ENCODE peak calls at places on chromosomes 4 and X, in eight cellular contexts. D, C, Y, M, T, R, B and Q are unnamed samples.

GRCh38 chrX:72358313-72358712 is 52.6 kb upstream of the CITED1 start:
- DNase-seq in M (no peak), C (peak; percentile 33), Y (no peak), T (no peak), D (no peak), R (no peak), B (no peak), Q (no peak)

GRCh38 chr4:6633091-6633906 is 7.2 kb upstream of the MRFAP1 start:
- DNase-seq in B (no peak), D (no peak), T (no peak), M (peak; percentile 47), Y (no peak), R (no peak), C (peak; percentile 49), Q (no peak)

GRCh38 chr4:95293014-95293413 is 255.8 kb downstream of the UNC5C start:
- DNase-seq in Y (no peak), M (no peak), R (no peak), B (no peak), D (no peak), T (no peak), C (no peak), Q (no peak)

GRCh38 chrX:96386981-96387380 is 297.7 kb upstream of the DIAPH2 start:
- DNase-seq in Y (no peak), T (no peak), D (no peak), M (no peak), R (no peak), C (no peak), B (no peak), Q (no peak)

GRCh38 chr4:71262161-71262560 is 76.7 kb upstream of the SLC4A4 start:
- DNase-seq in B (no peak), T (no peak), M (no peak), Y (no peak), C (peak; percentile 62), R (no peak), D (no peak), Q (no peak)

GRCh38 chr4:1045193-1045594 is 33.8 kb downstream of the FGFRL1 start:
- DNase-seq in M (no peak), C (no peak), B (no peak), T (no peak), D (no peak), Y (peak; percentile 62), R (no peak), Q (peak; percentile 43)

GRCh38 chrX:12975999-12976558 is 1.2 kb downstream of the TMSB4X start:
- DNase-seq in R (no peak), Y (no peak), T (peak; percentile 26), B (peak; percentile 72), C (peak; percentile 36), D (peak; percentile 40), M (peak; percentile 74), Q (peak; percentile 54)

GRCh38 chr4:128735714-128736113 is 73.8 kb upstream of the JADE1 start:
- DNase-seq in R (no peak), M (no peak), C (no peak), T (no peak), B (no peak), D (no peak), Y (no peak), Q (no peak)

GRCh38 chr4:20624783-20625364 is 75.4 kb upstream of the PACRGL start:
- DNase-seq in Y (no peak), B (no peak), R (no peak), M (no peak), C (peak; percentile 8), D (no peak), T (no peak), Q (no peak)

GRCh38 chr4:79297029-79297428 is 28.8 kb downstream of the NAA11 start:
- DNase-seq in C (no peak), B (no peak), Y (no peak), D (no peak), R (no peak), T (no peak), M (no peak), Q (no peak)

GRCh38 chr4:79297479-79297878 is 28.4 kb downstream of the NAA11 start:
- DNase-seq in T (no peak), R (no peak), B (no peak), C (no peak), Y (no peak), M (no peak), D (no peak), Q (no peak)

GRCh38 chr4:79298484-79298883 is 27.4 kb downstream of the NAA11 start:
- DNase-seq in D (no peak), T (no peak), R (no peak), Y (peak; percentile 41), B (no peak), M (no peak), C (no peak), Q (no peak)

GRCh38 chr4:79298027-79298426 is 27.8 kb downstream of the NAA11 start:
- DNase-seq in Y (no peak), C (no peak), D (no peak), M (peak; percentile 26), R (no peak), B (no peak), T (no peak), Q (no peak)

GRCh38 chr4:79300280-79300679 is 25.6 kb downstream of the NAA11 start:
- DNase-seq in T (no peak), C (no peak), D (no peak), Y (no peak), R (no peak), M (no peak), B (no peak), Q (no peak)
- TF ChIP-seq CTCF in T (no peak), C (no peak), D (no peak), Y (no peak), R (no peak), M (no peak), B (no peak), Q (no peak)

DNA sequence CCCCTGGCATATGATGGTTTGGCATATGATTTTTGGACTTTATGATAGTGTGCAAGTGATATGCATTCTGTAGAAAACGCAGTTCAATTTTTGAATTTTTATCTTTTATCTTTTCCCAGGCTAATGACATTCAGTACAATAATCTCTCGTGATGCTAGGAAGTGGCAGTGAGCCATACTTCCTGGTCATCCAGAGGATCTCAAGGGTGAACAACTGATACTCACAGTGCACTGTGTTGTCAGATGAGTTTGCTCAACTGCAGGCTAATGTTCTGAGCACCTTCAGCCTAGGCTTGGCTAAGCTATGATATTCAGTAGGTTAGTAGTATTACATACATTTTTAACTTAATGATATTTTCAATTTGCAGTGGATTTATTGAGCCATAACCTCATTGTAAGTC is 405.3 kb downstream of the PCDH7 start:
- DNase-seq in B (no peak), D (no peak), M (no peak), R (no peak), C (no peak), Y (no peak), T (no peak), Q (no peak)
- H3K9me3 ChIP-seq in B (no peaks in the 10 kb centered on the region), D (no peaks in the 10 kb centered on the region), M (no peaks in the 10 kb centered on the region), R (no peaks in the 10 kb centered on the region), C (no peaks in the 10 kb centered on the region), Y (no peaks in the 10 kb centered on the region), T (no peaks in the 10 kb centered on the region), Q (no peaks in the 10 kb centered on the region)

GRCh38 chrX:46574337-46574940 is 874 bp downstream of the CHST7 start:
- DNase-seq in Y (no peak), R (no peak), B (peak; percentile 65), C (no peak), M (no peak), T (no peak), D (no peak), Q (peak; percentile 32)
- TF ChIP-seq POLR2A in Y (no peak), R (peak; percentile 33), B (no peak), C (no peak), M (no peak), T (no peak), D (no peak), Q (no peak)

GRCh38 chr4:134463771-134464170 is 262.2 kb upstream of the PABPC4L start:
- DNase-seq in Y (no peak), B (no peak), D (no peak), T (no peak), M (no peak), R (no peak), C (no peak), Q (no peak)

GRCh38 chr4:134470544-134470943 is 269.0 kb upstream of the PABPC4L start:
- DNase-seq in C (no peak), T (peak; percentile 42), D (peak; percentile 28), Y (no peak), R (no peak), B (no peak), M (peak; percentile 2), Q (no peak)

DNA sequence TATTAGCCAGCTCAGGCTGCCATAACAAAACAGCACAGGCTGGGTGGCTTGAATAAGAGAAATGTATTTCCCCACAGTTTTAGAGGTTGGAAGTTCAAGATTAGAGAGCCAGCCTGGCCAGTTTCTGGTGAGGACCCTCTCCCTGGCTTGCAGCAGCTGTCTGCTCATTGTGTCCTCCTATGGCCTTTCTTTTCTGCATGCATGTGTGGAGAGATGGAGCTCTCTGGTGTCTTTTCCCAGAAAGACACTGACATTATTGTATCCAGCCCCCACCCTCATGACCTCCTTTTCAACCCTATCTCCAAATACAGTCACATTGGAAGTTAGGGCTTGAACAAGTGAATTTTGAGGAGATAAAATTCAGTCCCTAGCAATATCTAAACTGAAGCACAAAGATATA is 263.8 kb upstream of the PABPC4L start:
- DNase-seq in T (no peak), M (no peak), D (no peak), C (no peak), Y (no peak), R (no peak), B (no peak), Q (no peak)
- TF ChIP-seq CTCF in T (no peak), M (no peak), D (no peak), C (no peak), Y (no peak), R (no peak), B (no peak), Q (no peak)

GRCh38 chr4:13384055-13384454 is 100.1 kb downstream of the RAB28 start:
- DNase-seq in T (no peak), B (no peak), M (no peak), D (no peak), R (no peak), Y (no peak), C (no peak), Q (no peak)

GRCh38 chr4:13378973-13379759 is 105.0 kb downstream of the RAB28 start:
- DNase-seq in D (no peak), M (no peak), Y (no peak), R (peak; percentile 24), B (no peak), T (no peak), C (no peak), Q (no peak)
- H3K9me3 ChIP-seq in D (no peaks in the 10 kb centered on the region), M (no peaks in the 10 kb centered on the region), Y (no peaks in the 10 kb centered on the region), R (peaks cover 3% of the 10 kb centered on the region), B (no peaks in the 10 kb centered on the region), T (no peaks in the 10 kb centered on the region), C (no peaks in the 10 kb centered on the region), Q (no peaks in the 10 kb centered on the region)

DNA sequence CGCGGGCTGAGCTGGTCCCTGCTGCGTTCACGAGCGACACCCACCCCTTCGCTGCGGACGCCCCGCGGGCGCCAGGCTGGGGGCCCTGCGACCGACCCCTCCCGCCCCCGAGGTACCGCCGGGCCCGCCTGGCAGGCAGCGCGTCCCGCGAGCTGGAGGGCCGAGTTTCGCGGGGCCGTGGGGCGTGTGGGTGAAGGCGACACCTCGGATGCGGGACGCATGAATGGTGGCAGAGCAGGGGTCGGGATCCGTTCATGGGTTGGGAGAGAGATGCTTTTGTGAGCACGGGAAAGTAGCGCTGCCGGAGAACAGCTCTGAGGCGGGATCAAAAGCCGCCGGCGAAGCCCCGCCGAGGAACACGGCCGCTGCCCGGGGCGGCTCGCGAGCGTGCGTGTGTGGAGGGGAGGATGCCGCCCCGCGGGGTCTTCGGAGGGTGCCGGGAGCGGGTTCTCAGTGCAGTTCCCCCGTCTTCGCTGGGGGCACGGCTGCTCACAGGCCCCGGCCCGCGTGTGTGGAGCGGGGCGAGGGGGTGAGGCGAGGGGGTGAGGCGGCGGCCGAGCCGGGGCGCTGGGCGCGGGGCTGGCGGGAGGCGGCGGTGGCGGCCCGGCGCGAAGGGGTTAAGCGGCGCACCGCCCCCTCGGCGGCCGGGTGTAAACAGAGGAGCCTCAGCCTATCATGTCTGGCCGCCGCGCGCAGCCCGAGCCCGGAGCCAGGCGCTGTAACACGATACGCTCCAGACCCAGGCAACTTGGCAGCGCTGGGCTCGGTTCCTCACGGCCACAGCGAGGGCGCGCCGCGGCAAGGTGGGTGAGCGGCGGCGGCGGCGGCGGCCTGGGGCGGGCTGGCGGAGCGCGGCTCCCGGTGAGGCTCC is 205.3 kb downstream of the TENM3 start:
- DNase-seq in B (peak; percentile 90), C (peak; percentile 93), T (peak; percentile 93), R (no peak), D (peak; percentile 89), M (peak; percentile 66), Y (peak; percentile 98), Q (peak; percentile 95)
- TF ChIP-seq POLR2A in B (no peak), C (peak; percentile 61), T (peak; percentile 72), R (no peak), D (no peak), M (no peak), Y (no peak), Q (peak; percentile 36)